ENCODE peak calls at places on chromosomes 12 and 14, in five cellular contexts. T is HCT116, X is hepatocyte, C is HepG2, E is fibroblast of lung. U is an unnamed sample. For H3K27me3, the result is how much of the 10 kb centered on the place peaks cover.

GRCh38 chr14:23408307-23408630 is 196 bp upstream of the MYH6 start:
- DNase-seq in E (no peak), T (no peak), X (no peak), C (no peak), U (no peak)

GRCh38 chr12:93879476-93880376 is 202.6 kb downstream of the CRADD start:
- DNase-seq in C (no peak), T (no peak), X (no peak), E (peak), U (peak)

GRCh38 chr14:68486033-68486732 is 306.7 kb downstream of the ZFP36L1 start:
- DNase-seq in T (no peak), E (no peak), X (no peak), C (peak), U (no peak)

GRCh38 chr12:92561543-92561899 is 141.3 kb upstream of the PLEKHG7 start:
- DNase-seq in C (no peak), E (peak), X (peak), T (no peak), U (peak)

GRCh38 chr14:64636208-64636979 is 67.8 kb upstream of the PLEKHG3 start:
- DNase-seq in T (peak), X (peak), E (peak), C (peak), U (peak)

GRCh38 chr14:73227812-73228781 is 9.2 kb upstream of the PAPLN start:
- DNase-seq in T (no peak), E (peak), C (peak), X (peak), U (peak)

GRCh38 chr14:23608454-23608853 is 27.7 kb upstream of the DHRS2 start:
- DNase-seq in E (no peak), C (no peak), T (no peak), X (no peak), U (no peak)

GRCh38 chr14:93268406-93268805 is 61.4 kb downstream of the UBR7 start:
- DNase-seq in E (no peak), C (no peak), T (no peak), X (no peak), U (no peak)

GRCh38 chr14:58955294-58955821 is 233.1 kb upstream of the DAAM1 start:
- DNase-seq in E (no peak), X (peak), T (no peak), C (no peak), U (no peak)

DNA sequence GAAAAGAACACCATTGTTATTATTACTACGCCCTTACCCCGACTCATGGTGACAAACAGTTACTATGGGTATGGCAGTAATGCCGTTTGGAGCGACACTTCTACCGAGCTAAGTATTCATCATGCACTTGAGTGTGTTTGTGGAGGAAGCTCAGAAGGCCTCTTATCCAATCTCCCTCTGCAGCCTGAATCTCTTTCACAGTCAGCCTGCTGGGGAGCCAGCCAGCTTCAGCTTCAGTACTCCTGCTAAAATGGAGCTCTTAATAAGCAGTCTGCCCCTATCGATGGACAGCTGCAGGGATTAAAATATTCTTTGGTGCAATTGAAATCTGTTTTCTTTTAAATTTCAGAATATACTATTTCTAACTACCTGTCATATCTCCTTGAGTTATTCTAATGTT is 24.7 kb upstream of the ATP5MC2 start:
- DNase-seq in C (no peak), T (no peak), X (no peak), E (no peak), U (peak)
- H3K27me3 ChIP-seq in C (under half), T (under half), X (half or more), E (under half), U (under half)

DNA sequence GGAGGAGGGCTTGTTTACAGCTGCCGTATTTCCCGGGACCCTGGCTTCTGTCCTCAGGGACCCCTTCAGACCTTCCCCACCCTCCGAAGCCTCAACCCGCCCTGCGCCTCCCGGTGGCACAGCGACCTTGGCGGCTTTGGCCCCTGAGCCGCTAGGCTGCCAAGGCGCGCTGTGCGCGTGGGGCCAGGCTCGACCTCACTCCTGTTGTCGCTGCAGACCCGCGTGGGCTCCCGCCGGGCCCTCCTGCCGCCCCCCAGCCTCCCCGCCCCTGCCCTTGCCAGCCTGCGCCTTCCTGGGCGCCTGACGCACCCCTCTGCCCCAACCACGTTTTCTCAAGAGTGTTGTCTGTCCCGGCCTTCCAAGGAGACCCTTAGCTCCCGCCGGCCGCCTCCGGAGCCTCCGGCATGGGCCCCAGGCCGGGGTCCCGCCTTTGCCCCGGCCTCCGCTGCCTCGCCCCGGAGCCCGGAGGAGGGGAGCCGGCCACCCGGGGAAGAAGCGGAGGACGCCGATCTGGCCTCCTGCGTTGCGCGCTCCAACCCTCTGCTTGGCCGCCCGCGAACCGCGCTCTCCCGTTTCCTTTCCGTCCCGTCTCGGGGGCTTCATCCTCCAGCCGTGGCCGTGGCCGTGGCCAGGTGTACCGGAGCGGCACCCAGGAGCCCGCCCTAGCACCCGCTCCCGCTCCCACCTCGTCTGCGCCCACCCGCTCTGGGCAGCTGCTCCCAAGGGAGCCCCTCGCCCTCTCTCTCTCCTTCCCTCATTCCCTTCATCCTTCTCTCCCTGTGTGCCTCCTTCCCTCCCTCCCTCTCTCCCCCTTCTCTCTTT is 19.9 kb downstream of the PPP2R5C start:
- DNase-seq in X (no peak), T (no peak), C (no peak), E (no peak), U (peak)
- TF ChIP-seq EZH2 in X (peak), T (no peak), C (no peak), E (peak), U (no peak)

GRCh38 chr12:13367973-13368372 is 171.4 kb downstream of the EMP1 start:
- DNase-seq in C (no peak), E (no peak), X (no peak), T (no peak), U (no peak)
- H3K27me3 ChIP-seq in C (under half), E (under half), X (under half), T (under half), U (under half)

GRCh38 chr14:38838979-38839323 is 264.1 kb downstream of the SEC23A start:
- DNase-seq in E (no peak), C (no peak), T (no peak), X (no peak), U (no peak)

GRCh38 chr14:38836539-38836938 is 266.5 kb downstream of the SEC23A start:
- DNase-seq in C (no peak), E (no peak), X (no peak), T (no peak), U (no peak)

GRCh38 chr14:38838049-38838978 is 264.7 kb downstream of the SEC23A start:
- DNase-seq in E (no peak), T (no peak), C (no peak), X (no peak), U (no peak)

GRCh38 chr14:38837333-38838048 is 265.5 kb downstream of the SEC23A start:
- DNase-seq in E (no peak), T (no peak), C (no peak), X (no peak), U (no peak)

DNA sequence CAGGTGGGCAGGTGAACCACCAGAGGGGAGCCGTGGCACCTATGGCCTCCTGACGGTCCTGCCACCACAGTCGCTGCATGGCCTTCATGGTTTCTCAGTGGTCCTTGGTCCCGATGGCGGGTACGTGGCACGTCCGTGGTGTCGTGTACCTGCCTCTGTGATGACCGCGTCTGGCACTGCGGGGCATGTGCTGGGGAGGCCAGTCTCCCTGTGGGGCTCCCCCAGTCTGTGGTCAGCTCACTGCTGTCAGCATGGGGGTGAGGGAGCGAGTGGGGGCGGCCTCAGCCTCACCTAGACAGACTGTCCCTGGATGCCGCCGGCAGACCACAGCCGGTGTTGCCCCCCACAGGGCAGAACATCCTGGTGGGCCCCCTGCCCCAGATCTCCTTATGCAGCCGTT is 267.2 kb downstream of the SEC23A start:
- DNase-seq in X (no peak), C (no peak), E (no peak), T (no peak), U (no peak)
- TF ChIP-seq EZH2 in X (no peak), C (no peak), E (no peak), T (no peak), U (no peak)

DNA sequence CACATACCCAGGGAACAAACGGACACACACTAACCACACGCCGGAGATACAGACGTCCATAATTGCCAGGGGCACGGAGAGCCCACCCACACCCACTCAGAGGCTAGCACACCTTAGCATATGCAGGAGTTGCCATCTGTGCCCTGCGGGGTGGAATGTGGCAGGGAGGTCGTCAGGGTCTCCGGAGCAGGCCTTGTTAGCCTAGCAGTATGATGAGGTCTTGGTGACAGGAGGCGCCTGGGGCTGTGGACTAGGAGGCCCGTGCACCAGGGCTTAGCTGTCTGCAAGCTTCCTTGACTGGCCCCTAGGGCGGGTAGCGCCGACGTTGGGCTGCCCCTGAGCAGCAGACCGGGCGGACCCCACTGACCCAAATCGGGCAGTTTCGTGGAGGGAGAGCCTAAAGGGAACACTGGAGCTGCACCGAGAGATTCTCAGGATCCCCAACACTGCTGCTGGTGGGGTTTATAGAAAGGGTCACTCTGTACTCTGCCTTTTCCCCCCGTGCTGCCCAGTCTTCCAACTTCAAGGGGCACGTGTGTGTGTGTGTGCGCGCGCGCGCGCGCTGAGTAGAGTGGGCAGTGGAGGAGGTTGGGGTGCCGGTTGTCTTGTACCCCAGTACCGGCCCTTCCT is 9.9 kb downstream of the STAC3 start:
- DNase-seq in X (no peak), C (no peak), T (no peak), E (peak), U (peak)
- H3K27me3 ChIP-seq in X (half or more), C (under half), T (under half), E (under half), U (under half)

GRCh38 chr14:36654185-36655053 is 7.2 kb upstream of the PAX9 start:
- DNase-seq in C (no peak), T (no peak), X (no peak), E (no peak), U (no peak)
- TF ChIP-seq EZH2 in C (no peak), T (no peak), X (peak), E (peak), U (peak)

U was measured in GM23248.